ENCODE peak calls at places on chromosomes 5 and 9, in ten cellular contexts. L is choroid plexus epithelial cell, A is amniotic stem cell, J is anterior cingulate cortex, O is HS-27A, H is right atrium auricular region, G is endothelial cell, N is epithelial cell of esophagus, R is NCI-H2081, V is H1. P is an unnamed sample.

GRCh38 chr5:107680099-107680498 is 9.4 kb upstream of the EFNA5 start:
- DNase-seq in O (no peak), N (peak), G (no peak), V (no peak), A (no peak), H (no peak), R (no peak), J (no peak), L (no peak), P (no peak)

GRCh38 chr9:16138961-16139441 is 586.2 kb downstream of the CCDC171 start:
- DNase-seq in J (no peak), R (no peak), L (peak), G (no peak), O (no peak), V (no peak), H (peak), A (peak), N (peak), P (no peak)

GRCh38 chr5:51859624-51860023 is 476.4 kb downstream of the ISL1 start:
- DNase-seq in L (no peak), R (no peak), V (no peak), N (no peak), A (no peak), H (no peak), O (no peak), G (no peak), J (no peak), P (no peak)

GRCh38 chr5:139740993-139741672 is 54.5 kb upstream of the PSD2 start:
- DNase-seq in L (no peak), H (no peak), R (no peak), A (no peak), J (no peak), O (no peak), G (no peak), V (no peak), N (no peak), P (no peak)

GRCh38 chr9:78325343-78325742 is 28.4 kb downstream of the PSAT1 start:
- DNase-seq in V (no peak), N (no peak), H (no peak), G (no peak), A (no peak), J (no peak), O (no peak), L (peak), R (peak), P (no peak)

GRCh38 chr9:77142366-77142765 is 35.0 kb upstream of the VPS13A start:
- DNase-seq in R (no peak), A (no peak), L (no peak), J (no peak), N (no peak), V (no peak), G (no peak), O (no peak), H (no peak), P (no peak)

GRCh38 chr9:13758876-13759275 is 479.4 kb upstream of the MPDZ start:
- DNase-seq in H (no peak), O (no peak), A (no peak), J (no peak), R (no peak), N (peak), L (no peak), G (no peak), V (no peak), P (no peak)

GRCh38 chr5:1386274-1386717 is 41.4 kb upstream of the CLPTM1L start:
- DNase-seq in H (no peak), O (no peak), V (no peak), R (peak), L (peak), G (peak), J (no peak), A (no peak), N (peak), P (peak)

GRCh38 chr5:126274396-126274795 is 148.8 kb upstream of the GRAMD2B start:
- DNase-seq in H (no peak), G (no peak), O (no peak), N (peak), J (no peak), R (peak), L (no peak), V (no peak), A (no peak), P (no peak)

GRCh38 chr9:82124090-82124489 is 135.5 kb downstream of the SPATA31D1 start:
- DNase-seq in O (peak), G (no peak), R (no peak), L (peak), V (no peak), N (peak), A (peak), J (no peak), H (no peak), P (no peak)

GRCh38 chr5:2575292-2575691 is 176.2 kb downstream of the IRX2 start:
- DNase-seq in L (no peak), O (no peak), V (no peak), J (no peak), A (no peak), H (no peak), G (no peak), N (no peak), R (no peak), P (no peak)

GRCh38 chr5:180487556-180487955 is 6.6 kb upstream of the CNOT6 start:
- DNase-seq in R (no peak), O (no peak), V (no peak), J (no peak), A (no peak), L (no peak), G (no peak), N (no peak), H (no peak), P (no peak)

GRCh38 chr5:43947870-43948269 is 344.9 kb downstream of the NNT start:
- DNase-seq in N (no peak), A (no peak), H (no peak), J (no peak), L (no peak), O (no peak), R (no peak), V (no peak), G (no peak), P (no peak)